ENCODE peak calls at places on chromosome 6, in six cellular contexts. O is GM12865, A is ovary, H is endothelial cell, E is MM.1S, J is spleen. D is an unnamed sample.
A peak's percentile ranks its signal among the peaks of the same experiment; 100 is the strongest.

GRCh38 chr6:88870728-88871330 is 92.6 kb downstream of the RNGTT start:
- DNase-seq in H (peak; percentile 30), J (no peak), A (no peak), O (peak; percentile 74), E (peak; percentile 61), D (peak; percentile 15)

GRCh38 chr6:24446670-24447069 is 42.7 kb downstream of the GPLD1 start:
- DNase-seq in J (no peak), H (no peak), O (no peak), E (no peak), A (no peak), D (no peak)

GRCh38 chr6:55277628-55278003 is 49.7 kb upstream of the GFRAL start:
- DNase-seq in O (no peak), A (no peak), H (no peak), E (no peak), J (no peak), D (no peak)

GRCh38 chr6:34248198-34248726 is 544 bp downstream of the SMIM29 start:
- DNase-seq in J (peak; percentile 93), A (peak; percentile 67), O (peak; percentile 64), H (no peak), E (peak; percentile 44), D (peak; percentile 75)

GRCh38 chr6:26183237-26183580 is 96.0 kb downstream of the HFE start:
- DNase-seq in A (no peak), J (no peak), H (no peak), O (no peak), E (no peak), D (no peak)

GRCh38 chr6:33761922-33762629 is 15.4 kb upstream of the IP6K3 start:
- DNase-seq in J (peak; percentile 84), A (peak; percentile 57), H (peak; percentile 57), O (peak; percentile 66), E (peak; percentile 36), D (peak; percentile 73)

GRCh38 chr6:139482184-139482751 is 107.8 kb upstream of the CITED2 start:
- DNase-seq in E (peak; percentile 31), H (no peak), O (no peak), J (no peak), A (no peak), D (no peak)

GRCh38 chr6:125747589-125748533 is 1.6 kb upstream of the HEY2 start:
- DNase-seq in H (peak; percentile 53), J (peak; percentile 88), E (peak; percentile 87), O (peak; percentile 22), A (peak; percentile 65), D (peak; percentile 67)

GRCh38 chr6:26441977-26442376 is 1.7 kb downstream of the BTN3A3 start:
- DNase-seq in A (no peak), O (no peak), H (no peak), J (no peak), E (no peak), D (no peak)

GRCh38 chr6:54262956-54263355 is 45.3 kb upstream of the TINAG start:
- DNase-seq in J (no peak), A (no peak), H (no peak), E (no peak), O (no peak), D (no peak)

GRCh38 chr6:137136065-137136464 is 37.4 kb downstream of the IL22RA2 start:
- DNase-seq in O (no peak), H (no peak), J (no peak), A (no peak), E (no peak), D (no peak)

GRCh38 chr6:156832166-156832743 is 55.1 kb downstream of the ARID1B start:
- DNase-seq in E (no peak), J (no peak), O (peak; percentile 40), A (peak; percentile 52), H (no peak), D (peak; percentile 48)

GRCh38 chr6:99882151-99882702 is 111.8 kb downstream of the MCHR2 start:
- DNase-seq in J (no peak), A (no peak), E (no peak), O (no peak), H (no peak), D (peak; percentile 51)

GRCh38 chr6:28817808-28818145 is 106.0 kb downstream of the TRIM27 start:
- DNase-seq in H (no peak), J (no peak), A (no peak), E (no peak), O (no peak), D (no peak)

GRCh38 chr6:43873806-43874714 is 104.0 kb downstream of the VEGFA start:
- DNase-seq in J (no peak), H (no peak), E (no peak), A (no peak), O (no peak), D (no peak)

GRCh38 chr6:129050086-129050485 is 167.1 kb downstream of the LAMA2 start:
- DNase-seq in H (no peak), E (no peak), A (no peak), J (no peak), O (no peak), D (no peak)

GRCh38 chr6:106098383-106099234 is 12.5 kb downstream of the PRDM1 start:
- DNase-seq in O (peak; percentile 89), E (peak; percentile 71), H (no peak), A (no peak), J (peak; percentile 84), D (no peak)

GRCh38 chr6:90131614-90132423 is 164.8 kb downstream of the BACH2 start:
- DNase-seq in E (no peak), J (no peak), A (no peak), O (no peak), H (no peak), D (no peak)

GRCh38 chr6:21856096-21856825 is 262.7 kb downstream of the SOX4 start:
- DNase-seq in H (no peak), O (no peak), E (no peak), J (no peak), A (no peak), D (no peak)

GRCh38 chr6:4665489-4666417 is 110.5 kb upstream of the CDYL start:
- DNase-seq in E (no peak), A (no peak), H (no peak), J (no peak), O (no peak), D (no peak)

GRCh38 chr6:74269601-74269860 is 573.5 kb downstream of the CD109 start:
- DNase-seq in E (no peak), H (no peak), J (no peak), O (no peak), A (no peak), D (no peak)

GRCh38 chr6:86856937-86857563 is 80.3 kb upstream of the HTR1E start:
- DNase-seq in J (no peak), A (no peak), H (peak; percentile 55), O (peak; percentile 52), E (peak; percentile 59), D (peak; percentile 50)

GRCh38 chr6:35441205-35441604 is 10.9 kb upstream of the FANCE start:
- DNase-seq in E (no peak), O (no peak), J (no peak), A (no peak), H (no peak), D (no peak)

GRCh38 chr6:78810146-78810545 is 57.2 kb upstream of the IRAK1BP1 start:
- DNase-seq in J (no peak), H (peak; percentile 37), A (no peak), O (peak; percentile 32), E (peak; percentile 28), D (peak; percentile 28)

GRCh38 chr6:70982747-70983146 is 25.9 kb upstream of the B3GAT2 start:
- DNase-seq in E (no peak), A (no peak), J (no peak), H (no peak), O (no peak), D (no peak)

GRCh38 chr6:142760152-142760551 is 184.8 kb downstream of the HIVEP2 start:
- DNase-seq in E (no peak), H (no peak), J (no peak), A (no peak), O (no peak), D (no peak)

GRCh38 chr6:42093582-42094329 is 43.4 kb downstream of the TAF8 start:
- DNase-seq in H (no peak), A (no peak), O (no peak), J (no peak), E (no peak), D (no peak)

GRCh38 chr6:31247813-31248212 is 24.1 kb downstream of the HLA-C start:
- DNase-seq in O (no peak), H (no peak), E (no peak), J (no peak), A (no peak), D (no peak)

GRCh38 chr6:31249184-31249583 is 22.7 kb downstream of the HLA-C start:
- DNase-seq in E (no peak), A (no peak), H (no peak), O (no peak), J (no peak), D (no peak)

GRCh38 chr6:31252625-31253024 is 19.3 kb downstream of the HLA-C start:
- DNase-seq in H (no peak), O (no peak), A (no peak), J (no peak), E (no peak), D (no peak)
- TF ChIP-seq CTCF in H (no peak), O (no peak), A (no peak), J (no peak), E (no peak), D (no peak)

DNA sequence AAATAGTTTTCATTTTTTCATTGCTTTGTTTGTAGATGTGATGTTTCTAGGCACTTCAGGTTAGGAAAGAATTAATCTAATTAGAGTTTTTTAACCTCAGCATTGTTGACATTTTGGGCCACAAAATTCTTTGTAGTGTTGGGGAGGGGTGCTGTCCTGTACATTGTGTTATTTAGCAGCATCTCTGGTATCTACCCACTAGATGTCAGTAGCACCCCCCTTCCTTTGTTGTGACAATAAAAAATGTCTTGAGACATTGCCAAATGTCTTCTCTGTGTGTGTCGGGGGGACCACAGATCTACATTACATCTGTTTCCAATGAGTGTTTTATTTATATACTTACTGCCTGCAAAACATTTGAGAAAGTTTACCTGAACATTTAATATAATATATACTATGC is 45.6 kb downstream of the EYA4 start:
- DNase-seq in O (peak; percentile 11), A (no peak), H (peak; percentile 23), E (peak; percentile 37), J (no peak), D (no peak)
- TF ChIP-seq CTCF in O (peak; percentile 29), A (no peak), H (peak; percentile 57), E (peak; percentile 47), J (no peak), D (peak; percentile 37)

DNA sequence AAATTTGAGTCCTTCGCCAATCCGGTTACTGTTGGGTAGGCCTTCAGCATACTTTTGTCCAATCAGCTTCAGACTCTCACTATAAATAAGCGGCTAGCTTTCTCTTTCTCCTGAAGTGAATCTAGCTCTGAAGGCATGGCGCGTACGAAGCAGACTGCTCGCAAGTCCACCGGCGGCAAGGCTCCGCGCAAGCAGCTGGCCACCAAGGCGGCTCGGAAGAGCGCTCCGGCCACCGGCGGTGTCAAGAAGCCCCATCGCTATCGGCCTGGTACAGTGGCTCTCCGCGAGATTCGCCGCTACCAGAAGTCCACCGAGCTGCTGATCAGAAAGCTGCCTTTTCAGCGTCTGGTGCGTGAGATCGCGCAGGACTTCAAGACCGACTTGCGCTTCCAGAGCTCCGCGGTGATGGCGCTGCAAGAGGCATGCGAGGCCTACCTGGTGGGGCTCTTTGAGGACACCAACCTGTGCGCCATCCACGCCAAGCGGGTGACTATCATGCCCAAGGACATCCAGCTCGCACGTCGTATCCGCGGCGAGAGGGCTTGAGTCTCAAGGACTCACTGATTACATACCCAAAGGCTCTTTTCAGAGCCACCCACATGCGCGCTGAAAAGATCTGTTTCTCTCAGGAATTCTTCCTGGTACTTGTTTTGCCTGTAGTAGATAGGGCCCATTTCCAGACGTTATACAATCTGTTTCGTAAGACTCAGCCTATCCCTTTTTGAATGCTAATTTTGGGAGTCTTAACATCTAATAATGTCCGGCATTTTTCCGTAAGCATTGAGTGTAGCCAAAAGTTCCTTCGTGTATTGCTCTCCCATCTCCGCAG is 102.0 kb downstream of the OR2B2 start:
- DNase-seq in E (peak; percentile 97), O (peak; percentile 99), J (peak; percentile 93), A (peak; percentile 85), H (peak; percentile 56), D (peak; percentile 54)
- TF ChIP-seq CTCF in E (peak; percentile 15), O (no peak), J (no peak), A (no peak), H (no peak), D (no peak)

GRCh38 chr6:47079638-47080037 is 37.5 kb upstream of the ADGRF1 start:
- DNase-seq in J (no peak), O (no peak), E (no peak), A (no peak), H (no peak), D (no peak)
- TF ChIP-seq CTCF in J (no peak), O (no peak), E (no peak), A (no peak), H (peak; percentile 17), D (no peak)